ENCODE peak calls at places on chromosomes 11 and 22, in six cellular contexts. G is GM12878, Y is A549, F is K562, I is H1, C is HepG2. P is an unnamed sample.

GRCh38 chr11:121426476-121427454 is 25.3 kb upstream of the SORL1 start:
- DNase-seq in G (no peak), Y (no peak), F (peak), I (no peak), C (no peak), P (peak)

GRCh38 chr11:77089004-77089545 is 13.6 kb upstream of the OMP start:
- DNase-seq in G (no peak), Y (no peak), F (no peak), I (no peak), C (no peak), P (no peak)

GRCh38 chr22:45090364-45090960 is 73.3 kb upstream of the NUP50 start:
- DNase-seq in G (no peak), Y (peak), F (no peak), I (peak), C (peak), P (no peak)

GRCh38 chr11:128938156-128938885 is 4.3 kb downstream of the TP53AIP1 start:
- DNase-seq in G (no peak), Y (no peak), F (no peak), I (no peak), C (no peak), P (no peak)

GRCh38 chr11:14904745-14905103 is 12.7 kb upstream of the CYP2R1 start:
- DNase-seq in G (no peak), Y (peak), F (no peak), I (no peak), C (no peak), P (no peak)

GRCh38 chr11:68450711-68451110 is 9.8 kb upstream of the PPP6R3 start:
- DNase-seq in G (no peak), Y (no peak), F (no peak), I (no peak), C (no peak), P (no peak)

GRCh38 chr11:72609045-72609444 is 65.2 kb downstream of the PDE2A start:
- DNase-seq in G (no peak), Y (peak), F (no peak), I (no peak), C (no peak), P (no peak)

GRCh38 chr11:86116386-86116726 is 47.5 kb upstream of the PICALM start:
- DNase-seq in G (peak), Y (peak), F (no peak), I (no peak), C (no peak), P (peak)

GRCh38 chr22:42277988-42278776 is 7.7 kb upstream of the TCF20 start:
- DNase-seq in G (no peak), Y (no peak), F (no peak), I (no peak), C (no peak), P (peak)

GRCh38 chr11:102186836-102187235 is 76.6 kb downstream of the YAP1 start:
- DNase-seq in G (no peak), Y (no peak), F (no peak), I (no peak), C (peak), P (no peak)

GRCh38 chr11:67572747-67573419 is 10.7 kb upstream of the GSTP1 start:
- DNase-seq in G (no peak), Y (peak), F (peak), I (no peak), C (peak), P (peak)

GRCh38 chr11:115751244-115751643 is 247.0 kb upstream of the CADM1 start:
- DNase-seq in G (no peak), Y (no peak), F (no peak), I (no peak), C (no peak), P (no peak)

DNA sequence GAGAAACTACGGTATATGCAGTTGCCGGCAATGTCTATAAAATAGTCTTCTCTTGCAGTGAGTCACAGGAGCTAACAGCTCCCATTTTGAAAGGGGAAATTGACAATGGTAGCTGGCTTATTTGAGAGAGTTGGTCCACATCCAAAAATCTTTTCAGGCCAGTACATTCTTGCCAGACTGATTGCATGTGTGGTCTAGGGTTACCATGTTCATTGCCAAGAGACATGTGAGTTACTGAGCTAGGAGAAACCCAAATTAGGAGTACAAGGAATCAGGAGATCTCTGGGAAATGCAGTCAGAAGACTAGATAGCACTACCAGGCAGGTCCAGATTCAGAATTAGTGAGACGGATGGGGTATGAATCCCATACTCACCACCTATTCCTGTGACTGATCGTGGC is 102.9 kb downstream of the COMMD9 start:
- DNase-seq in G (no peak), Y (no peak), F (no peak), I (no peak), C (no peak), P (no peak)
- TF ChIP-seq CHD2 in G (no peak), Y (no peak), F (no peak), I (no peak), C (no peak), P (no peak)

GRCh38 chr22:46764140-46764680 is 1.8 kb downstream of the TBC1D22A start:
- DNase-seq in G (no peak), Y (no peak), F (no peak), I (no peak), C (no peak), P (no peak)
- TF ChIP-seq CHD2 in G (no peak), Y (no peak), F (no peak), I (no peak), C (no peak), P (no peak)

GRCh38 chr22:33577862-33578411 is 342.3 kb downstream of the LARGE1 start:
- DNase-seq in G (no peak), Y (peak), F (no peak), I (no peak), C (peak), P (peak)
- TF ChIP-seq CHD2 in G (no peak), Y (no peak), F (no peak), I (no peak), C (no peak), P (no peak)

DNA sequence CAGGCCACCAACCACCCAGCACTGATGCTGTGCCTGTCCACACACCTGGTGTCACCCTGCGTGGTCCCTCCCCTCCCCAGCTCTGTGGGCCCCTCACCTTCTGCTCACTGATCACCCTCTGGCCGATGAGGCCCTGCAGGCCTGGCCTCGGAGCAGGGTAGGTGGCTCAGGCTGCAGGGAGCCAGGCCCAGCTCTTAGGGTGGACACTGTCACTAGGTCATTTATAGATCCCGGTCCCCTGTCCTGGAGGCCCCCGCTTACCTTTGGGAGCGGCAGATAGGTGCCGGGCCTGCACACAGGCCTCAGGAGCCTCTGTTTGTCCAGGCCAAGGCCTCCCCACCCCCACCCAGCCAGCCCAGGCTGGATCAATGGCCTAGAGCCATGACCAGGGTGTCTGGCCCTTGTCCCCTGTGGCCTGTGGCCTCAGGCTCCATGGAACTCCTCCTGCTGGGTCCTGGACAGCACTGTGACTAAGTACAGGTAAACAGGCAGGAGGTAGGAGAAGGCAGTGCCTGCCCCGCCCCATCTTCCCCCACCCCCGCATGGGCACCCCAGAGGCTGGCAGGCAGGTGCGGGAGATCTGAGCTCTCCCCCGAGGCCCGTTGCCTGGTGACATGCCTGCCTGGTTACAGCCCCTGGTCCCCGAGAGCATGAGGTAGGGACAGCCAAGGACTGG is at the start of gene TMPRSS6:
- DNase-seq in G (no peak), Y (no peak), F (no peak), I (no peak), C (peak), P (no peak)
- TF ChIP-seq CHD2 in G (no peak), Y (no peak), F (no peak), I (no peak), C (peak), P (no peak)

GRCh38 chr11:34899633-34900016 is 16.6 kb downstream of the APIP start:
- DNase-seq in G (no peak), Y (peak), F (no peak), I (no peak), C (no peak), P (no peak)
- TF ChIP-seq CHD2 in G (no peak), Y (no peak), F (no peak), I (no peak), C (no peak), P (no peak)

GRCh38 chr11:31340903-31341572 is 28.5 kb downstream of the DCDC1 start:
- DNase-seq in G (no peak), Y (peak), F (peak), I (peak), C (peak), P (peak)
- TF ChIP-seq CHD2 in G (no peak), Y (no peak), F (no peak), I (no peak), C (no peak), P (no peak)

GRCh38 chr11:122897606-122898210 is 15.1 kb downstream of the JHY start:
- DNase-seq in G (no peak), Y (no peak), F (no peak), I (no peak), C (no peak), P (no peak)

GRCh38 chr11:122900803-122901202 is 18.2 kb downstream of the JHY start:
- DNase-seq in G (no peak), Y (no peak), F (no peak), I (no peak), C (no peak), P (no peak)

GRCh38 chr11:122898799-122899198 is 16.2 kb downstream of the JHY start:
- DNase-seq in G (no peak), Y (no peak), F (no peak), I (no peak), C (no peak), P (no peak)

GRCh38 chr11:122893131-122893530 is 10.6 kb downstream of the JHY start:
- DNase-seq in G (no peak), Y (no peak), F (no peak), I (no peak), C (no peak), P (no peak)

DNA sequence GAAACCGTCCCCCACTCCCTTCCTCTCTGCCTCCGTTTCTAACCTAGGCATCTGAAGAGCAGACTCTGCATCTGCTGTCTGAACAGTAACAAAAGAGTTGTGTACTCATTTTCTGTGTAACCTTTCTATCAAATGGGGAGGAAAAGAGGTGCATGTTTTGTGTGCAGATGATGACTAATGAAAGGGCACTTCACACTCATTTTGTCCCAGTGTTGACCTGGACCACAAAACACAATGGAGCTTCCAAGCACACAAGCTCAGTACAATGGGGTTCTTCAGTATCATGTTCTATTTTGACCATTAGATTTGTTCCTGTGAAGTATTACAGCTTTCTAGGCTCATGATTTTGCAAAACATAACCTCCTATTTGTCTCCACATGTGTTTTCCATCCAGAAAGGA is 13.0 kb downstream of the JHY start:
- DNase-seq in G (no peak), Y (no peak), F (no peak), I (no peak), C (no peak), P (no peak)
- TF ChIP-seq CHD2 in G (no peak), Y (no peak), F (no peak), I (no peak), C (no peak), P (no peak)

GRCh38 chr22:37920131-37920530 is 14.0 kb downstream of the MICALL1 start:
- DNase-seq in G (no peak), Y (no peak), F (no peak), I (no peak), C (no peak), P (no peak)
- TF ChIP-seq CHD2 in G (no peak), Y (no peak), F (no peak), I (no peak), C (no peak), P (no peak)

P was measured in SK-N-SH.